ENCODE peak calls at places on chromosome 16, in nine cellular contexts. V, N, L, T, Z, M, H, C and Q are unnamed samples.

GRCh38 chr16:2428051-2428786 is 1.0 kb upstream of the CCNF start:
- DNase-seq in V (peak), N (no peak), L (no peak), T (no peak), Z (peak), M (peak), H (no peak), C (no peak), Q (no peak)

GRCh38 chr16:89923640-89924297 is 627 bp downstream of the TUBB3 start:
- DNase-seq in V (no peak), N (no peak), L (no peak), T (no peak), Z (no peak), M (no peak), H (no peak), C (no peak), Q (no peak)

GRCh38 chr16:51556694-51557327 is 405.7 kb upstream of the SALL1 start:
- DNase-seq in V (peak), N (no peak), L (no peak), T (no peak), Z (peak), M (peak), H (no peak), C (no peak), Q (no peak)

GRCh38 chr16:24125199-24125598 is 130.9 kb upstream of the CACNG3 start:
- DNase-seq in V (no peak), N (no peak), L (no peak), T (no peak), Z (no peak), M (no peak), H (no peak), C (no peak), Q (no peak)

GRCh38 chr16:85654251-85655115 is 34.3 kb downstream of the GINS2 start:
- DNase-seq in V (no peak), N (no peak), L (no peak), T (no peak), Z (no peak), M (no peak), H (no peak), C (no peak), Q (no peak)

GRCh38 chr16:63422633-63423032 is 1386.4 kb upstream of the CDH8 start:
- DNase-seq in V (no peak), N (no peak), L (no peak), T (no peak), Z (no peak), M (no peak), H (no peak), C (no peak), Q (no peak)

GRCh38 chr16:66604376-66605176 is at the start of gene CMTM3:
- DNase-seq in V (peak), N (peak), L (peak), T (peak), Z (peak), M (peak), H (peak), C (peak), Q (peak)

GRCh38 chr16:25279491-25279890 is 21.8 kb upstream of the ZKSCAN2 start:
- DNase-seq in V (no peak), N (no peak), L (no peak), T (no peak), Z (no peak), M (no peak), H (no peak), C (no peak), Q (no peak)

GRCh38 chr16:85437161-85438052 is 175.7 kb upstream of the GSE1 start:
- DNase-seq in V (peak), N (no peak), L (no peak), T (no peak), Z (peak), M (no peak), H (no peak), C (no peak), Q (no peak)